ENCODE peak calls at places on chromosomes 16 and 17, in six cellular contexts. One of them, this sample, is unnamed.

GRCh38 chr16:69844441-69844840 is 82.3 kb downstream of the WWP2 start:
- DNase-seq in mesendoderm: peak; percentile 73
- DNase-seq in H1: no peak
- DNase-seq in neural progenitor cell: no peak
- DNase-seq in endodermal cell: no peak
- DNase-seq in fibroblast of lung: no peak
- DNase-seq in this sample: no peak

GRCh38 chr16:48136547-48137360 is 19.0 kb downstream of the ABCC12 start:
- DNase-seq in mesendoderm: no peak
- DNase-seq in H1: no peak
- DNase-seq in neural progenitor cell: no peak
- DNase-seq in endodermal cell: no peak
- DNase-seq in fibroblast of lung: no peak
- DNase-seq in this sample: no peak

GRCh38 chr16:66516808-66517585 is 32.9 kb downstream of the TK2 start:
- DNase-seq in mesendoderm: peak; percentile 93
- DNase-seq in H1: no peak
- DNase-seq in neural progenitor cell: peak; percentile 18
- DNase-seq in endodermal cell: peak; percentile 76
- DNase-seq in fibroblast of lung: peak; percentile 99
- DNase-seq in this sample: peak; percentile 99

GRCh38 chr16:7381671-7382070 is 49.0 kb downstream of the RBFOX1 start:
- DNase-seq in mesendoderm: no peak
- DNase-seq in H1: no peak
- DNase-seq in neural progenitor cell: no peak
- DNase-seq in endodermal cell: no peak
- DNase-seq in fibroblast of lung: no peak
- DNase-seq in this sample: no peak

GRCh38 chr17:62892870-62893338 is 73.1 kb upstream of the TANC2 start:
- DNase-seq in mesendoderm: peak; percentile 70
- DNase-seq in H1: no peak
- DNase-seq in neural progenitor cell: no peak
- DNase-seq in endodermal cell: peak; percentile 67
- DNase-seq in fibroblast of lung: peak; percentile 71
- DNase-seq in this sample: peak; percentile 54

GRCh38 chr17:17058304-17058703 is 16.0 kb downstream of the MPRIP start:
- DNase-seq in mesendoderm: no peak
- DNase-seq in H1: no peak
- DNase-seq in neural progenitor cell: no peak
- DNase-seq in endodermal cell: peak; percentile 33
- DNase-seq in fibroblast of lung: no peak
- DNase-seq in this sample: no peak

GRCh38 chr16:11955713-11956123 is 9.3 kb upstream of the TNFRSF17 start:
- DNase-seq in mesendoderm: peak; percentile 34
- DNase-seq in H1: no peak
- DNase-seq in neural progenitor cell: no peak
- DNase-seq in endodermal cell: no peak
- DNase-seq in fibroblast of lung: peak; percentile 76
- DNase-seq in this sample: peak; percentile 55

GRCh38 chr17:76421054-76421427 is 31.9 kb downstream of the UBE2O start:
- DNase-seq in mesendoderm: peak; percentile 63
- DNase-seq in H1: no peak
- DNase-seq in neural progenitor cell: no peak
- DNase-seq in endodermal cell: no peak
- DNase-seq in fibroblast of lung: no peak
- DNase-seq in this sample: no peak

GRCh38 chr17:29514792-29515191 is 52.0 kb downstream of the ABHD15 start:
- DNase-seq in mesendoderm: no peak
- DNase-seq in H1: no peak
- DNase-seq in neural progenitor cell: no peak
- DNase-seq in endodermal cell: no peak
- DNase-seq in fibroblast of lung: peak; percentile 21
- DNase-seq in this sample: no peak

GRCh38 chr17:42679001-42679491 is 2.3 kb upstream of the PLEKHH3 start:
- DNase-seq in mesendoderm: peak; percentile 79
- DNase-seq in H1: no peak
- DNase-seq in neural progenitor cell: peak; percentile 63
- DNase-seq in endodermal cell: peak; percentile 88
- DNase-seq in fibroblast of lung: peak; percentile 36
- DNase-seq in this sample: no peak

GRCh38 chr16:3963203-3963602 is 82.7 kb upstream of the CREBBP start:
- DNase-seq in mesendoderm: peak; percentile 22
- DNase-seq in H1: no peak
- DNase-seq in neural progenitor cell: no peak
- DNase-seq in endodermal cell: peak; percentile 81
- DNase-seq in fibroblast of lung: no peak
- DNase-seq in this sample: no peak

GRCh38 chr17:81552244-81553017 is at the start of gene FAAP100:
- DNase-seq in mesendoderm: peak; percentile 87
- DNase-seq in H1: peak; percentile 90
- DNase-seq in neural progenitor cell: peak; percentile 93
- DNase-seq in endodermal cell: peak; percentile 95
- DNase-seq in fibroblast of lung: peak; percentile 77
- DNase-seq in this sample: no peak

GRCh38 chr17:60920107-60920506 is 242.5 kb downstream of the BCAS3 start:
- DNase-seq in mesendoderm: no peak
- DNase-seq in H1: no peak
- DNase-seq in neural progenitor cell: no peak
- DNase-seq in endodermal cell: no peak
- DNase-seq in fibroblast of lung: no peak
- DNase-seq in this sample: no peak

GRCh38 chr17:48037036-48037881 is at the start of gene COPZ2:
- DNase-seq in mesendoderm: no peak
- DNase-seq in H1: peak; percentile 73
- DNase-seq in neural progenitor cell: peak; percentile 70
- DNase-seq in endodermal cell: peak; percentile 85
- DNase-seq in fibroblast of lung: peak; percentile 51
- DNase-seq in this sample: no peak

GRCh38 chr16:117381-118365 is 20.8 kb downstream of the NPRL3 start:
- DNase-seq in mesendoderm: peak; percentile 74
- DNase-seq in H1: peak; percentile 94
- DNase-seq in neural progenitor cell: peak; percentile 80
- DNase-seq in endodermal cell: peak; percentile 93
- DNase-seq in fibroblast of lung: peak; percentile 41
- DNase-seq in this sample: no peak

GRCh38 chr17:35731239-35731931 is at the start of gene RASL10B:
- DNase-seq in mesendoderm: peak; percentile 82
- DNase-seq in H1: peak; percentile 85
- DNase-seq in neural progenitor cell: peak; percentile 85
- DNase-seq in endodermal cell: peak; percentile 96
- DNase-seq in fibroblast of lung: peak; percentile 39
- DNase-seq in this sample: no peak

GRCh38 chr17:44587339-44587738 is 30.1 kb downstream of the FZD2 start:
- DNase-seq in mesendoderm: peak; percentile 98
- DNase-seq in H1: no peak
- DNase-seq in neural progenitor cell: no peak
- DNase-seq in endodermal cell: peak; percentile 93
- DNase-seq in fibroblast of lung: peak; percentile 76
- DNase-seq in this sample: peak; percentile 23

GRCh38 chr16:74793571-74793970 is 19.0 kb upstream of the FA2H start:
- DNase-seq in mesendoderm: no peak
- DNase-seq in H1: no peak
- DNase-seq in neural progenitor cell: no peak
- DNase-seq in endodermal cell: no peak
- DNase-seq in fibroblast of lung: no peak
- DNase-seq in this sample: no peak

GRCh38 chr17:42667088-42667951 is 8.2 kb downstream of the TUBG2 start:
- DNase-seq in mesendoderm: no peak
- DNase-seq in H1: no peak
- DNase-seq in neural progenitor cell: no peak
- DNase-seq in endodermal cell: peak; percentile 50
- DNase-seq in fibroblast of lung: peak; percentile 77
- DNase-seq in this sample: no peak

GRCh38 chr17:7593296-7593695 is 3.4 kb upstream of the SOX15 start:
- DNase-seq in mesendoderm: no peak
- DNase-seq in H1: no peak
- DNase-seq in neural progenitor cell: no peak
- DNase-seq in endodermal cell: peak; percentile 51
- DNase-seq in fibroblast of lung: no peak
- DNase-seq in this sample: no peak

GRCh38 chr16:29916979-29917378 is 9.0 kb downstream of the KCTD13 start:
- DNase-seq in mesendoderm: no peak
- DNase-seq in H1: no peak
- DNase-seq in neural progenitor cell: no peak
- DNase-seq in endodermal cell: no peak
- DNase-seq in fibroblast of lung: no peak
- DNase-seq in this sample: no peak

GRCh38 chr17:83200746-83201145 is 121.3 kb downstream of the METRNL start:
- DNase-seq in mesendoderm: no peak
- DNase-seq in H1: no peak
- DNase-seq in neural progenitor cell: no peak
- DNase-seq in endodermal cell: no peak
- DNase-seq in fibroblast of lung: no peak
- DNase-seq in this sample: no peak
- H3K4me1 ChIP-seq in mesendoderm: no peaks in the 10 kb centered on the region
- H3K4me1 ChIP-seq in H1: no peaks in the 10 kb centered on the region
- H3K4me1 ChIP-seq in neural progenitor cell: no peaks in the 10 kb centered on the region
- H3K4me1 ChIP-seq in endodermal cell: no peaks in the 10 kb centered on the region
- H3K4me1 ChIP-seq in fibroblast of lung: peaks cover 28% of the 10 kb centered on the region
- H3K4me1 ChIP-seq in this sample: no peaks in the 10 kb centered on the region

DNA sequence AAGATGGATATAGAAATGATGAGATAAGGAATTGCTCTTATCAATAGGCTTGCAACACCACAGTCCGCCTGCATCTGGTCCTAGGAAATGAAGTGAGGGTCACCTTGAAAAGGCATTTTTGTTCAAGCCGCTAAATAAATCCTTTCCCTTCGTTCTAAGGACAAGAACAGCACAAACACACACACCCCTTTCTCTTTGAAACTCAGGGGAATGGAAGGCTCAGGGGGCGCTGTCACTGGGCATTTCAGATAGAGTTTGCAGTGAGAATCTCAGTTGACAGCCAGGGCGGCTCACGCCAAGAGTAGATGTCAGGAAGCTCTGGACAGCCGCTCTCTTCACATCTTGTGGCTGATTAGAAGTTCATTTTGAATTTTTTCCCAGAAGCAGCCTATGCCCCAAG is 39.7 kb downstream of the ABAT start:
- DNase-seq in mesendoderm: no peak
- DNase-seq in H1: no peak
- DNase-seq in neural progenitor cell: peak; percentile 27
- DNase-seq in endodermal cell: no peak
- DNase-seq in fibroblast of lung: no peak
- DNase-seq in this sample: no peak
- H3K9ac ChIP-seq in mesendoderm: no peak overlapping the region
- H3K9ac ChIP-seq in H1: no peak overlapping the region
- H3K9ac ChIP-seq in neural progenitor cell: no peak overlapping the region
- H3K9ac ChIP-seq in endodermal cell: no peak overlapping the region
- H3K9ac ChIP-seq in fibroblast of lung: no peak overlapping the region
- H3K9ac ChIP-seq in this sample: no peak overlapping the region

GRCh38 chr16:27246439-27246838 is 22.1 kb downstream of the NSMCE1 start:
- DNase-seq in mesendoderm: no peak
- DNase-seq in H1: no peak
- DNase-seq in neural progenitor cell: no peak
- DNase-seq in endodermal cell: peak; percentile 31
- DNase-seq in fibroblast of lung: no peak
- DNase-seq in this sample: no peak
- H3K4me1 ChIP-seq in mesendoderm: peaks cover 5% of the 10 kb centered on the region
- H3K4me1 ChIP-seq in H1: no peaks in the 10 kb centered on the region
- H3K4me1 ChIP-seq in neural progenitor cell: peaks cover 27% of the 10 kb centered on the region
- H3K4me1 ChIP-seq in endodermal cell: no peaks in the 10 kb centered on the region
- H3K4me1 ChIP-seq in fibroblast of lung: peaks cover 31% of the 10 kb centered on the region
- H3K4me1 ChIP-seq in this sample: no peaks in the 10 kb centered on the region

GRCh38 chr17:51263001-51263400 is 2.7 kb downstream of the UTP18 start:
- DNase-seq in mesendoderm: peak; percentile 35
- DNase-seq in H1: no peak
- DNase-seq in neural progenitor cell: no peak
- DNase-seq in endodermal cell: no peak
- DNase-seq in fibroblast of lung: no peak
- DNase-seq in this sample: no peak
- H3K9ac ChIP-seq in mesendoderm: no peak overlapping the region
- H3K9ac ChIP-seq in H1: no peak overlapping the region
- H3K9ac ChIP-seq in neural progenitor cell: no peak overlapping the region
- H3K9ac ChIP-seq in endodermal cell: no peak overlapping the region
- H3K9ac ChIP-seq in fibroblast of lung: no peak overlapping the region
- H3K9ac ChIP-seq in this sample: no peak overlapping the region